ENCODE peak calls at places on chromosome 7, in nine cellular contexts. One of them, this sample, is unnamed.

GRCh38 chr7:103597606-103598005 is 151.6 kb upstream of the SLC26A5 start:
- DNase-seq in GM12892: no peak
- DNase-seq in esophagus muscularis mucosa: no peak
- DNase-seq in stomach: no peak
- DNase-seq in HepG2: no peak
- DNase-seq in Panc1: no peak
- DNase-seq in HL-60: no peak
- DNase-seq in endothelial cell of umbilical vein: peak; percentile 43
- DNase-seq in GM12878: no peak
- DNase-seq in this sample: no peak

GRCh38 chr7:46229409-46229808 is 308.3 kb upstream of the IGFBP3 start:
- DNase-seq in GM12892: no peak
- DNase-seq in esophagus muscularis mucosa: peak; percentile 74
- DNase-seq in stomach: no peak
- DNase-seq in HepG2: peak; percentile 10
- DNase-seq in Panc1: peak; percentile 43
- DNase-seq in HL-60: no peak
- DNase-seq in endothelial cell of umbilical vein: no peak
- DNase-seq in GM12878: no peak
- DNase-seq in this sample: no peak

GRCh38 chr7:30921540-30921930 is 9.9 kb downstream of the AQP1 start:
- DNase-seq in GM12892: peak; percentile 15
- DNase-seq in esophagus muscularis mucosa: no peak
- DNase-seq in stomach: no peak
- DNase-seq in HepG2: no peak
- DNase-seq in Panc1: no peak
- DNase-seq in HL-60: no peak
- DNase-seq in endothelial cell of umbilical vein: no peak
- DNase-seq in GM12878: no peak
- DNase-seq in this sample: no peak

GRCh38 chr7:16644624-16644986 is 949 bp downstream of the ANKMY2 start:
- DNase-seq in GM12892: no peak
- DNase-seq in esophagus muscularis mucosa: no peak
- DNase-seq in stomach: peak; percentile 57
- DNase-seq in HepG2: peak; percentile 9
- DNase-seq in Panc1: no peak
- DNase-seq in HL-60: peak; percentile 61
- DNase-seq in endothelial cell of umbilical vein: no peak
- DNase-seq in GM12878: no peak
- DNase-seq in this sample: peak; percentile 73

GRCh38 chr7:140260338-140260737 is 83.6 kb upstream of the KDM7A start:
- DNase-seq in GM12892: no peak
- DNase-seq in esophagus muscularis mucosa: no peak
- DNase-seq in stomach: no peak
- DNase-seq in HepG2: no peak
- DNase-seq in Panc1: no peak
- DNase-seq in HL-60: no peak
- DNase-seq in endothelial cell of umbilical vein: no peak
- DNase-seq in GM12878: no peak
- DNase-seq in this sample: no peak

GRCh38 chr7:131747625-131748024 is 191.2 kb upstream of the PODXL start:
- DNase-seq in GM12892: no peak
- DNase-seq in esophagus muscularis mucosa: no peak
- DNase-seq in stomach: no peak
- DNase-seq in HepG2: no peak
- DNase-seq in Panc1: no peak
- DNase-seq in HL-60: no peak
- DNase-seq in endothelial cell of umbilical vein: peak; percentile 4
- DNase-seq in GM12878: no peak
- DNase-seq in this sample: no peak

GRCh38 chr7:4837814-4838625 is 23.8 kb downstream of the PAPOLB start:
- DNase-seq in GM12892: no peak
- DNase-seq in esophagus muscularis mucosa: no peak
- DNase-seq in stomach: no peak
- DNase-seq in HepG2: no peak
- DNase-seq in Panc1: no peak
- DNase-seq in HL-60: no peak
- DNase-seq in endothelial cell of umbilical vein: no peak
- DNase-seq in GM12878: no peak
- DNase-seq in this sample: peak; percentile 68

GRCh38 chr7:9958461-9958860 is 1015.2 kb upstream of the PHF14 start:
- DNase-seq in GM12892: no peak
- DNase-seq in esophagus muscularis mucosa: no peak
- DNase-seq in stomach: no peak
- DNase-seq in HepG2: no peak
- DNase-seq in Panc1: no peak
- DNase-seq in HL-60: no peak
- DNase-seq in endothelial cell of umbilical vein: no peak
- DNase-seq in GM12878: no peak
- DNase-seq in this sample: no peak

GRCh38 chr7:108094933-108095710 is 35.0 kb downstream of the LAMB4 start:
- DNase-seq in GM12892: no peak
- DNase-seq in esophagus muscularis mucosa: no peak
- DNase-seq in stomach: peak; percentile 71
- DNase-seq in HepG2: peak; percentile 88
- DNase-seq in Panc1: peak; percentile 79
- DNase-seq in HL-60: no peak
- DNase-seq in endothelial cell of umbilical vein: peak; percentile 86
- DNase-seq in GM12878: no peak
- DNase-seq in this sample: no peak

GRCh38 chr7:47405921-47406765 is 175.8 kb downstream of the TNS3 start:
- DNase-seq in GM12892: no peak
- DNase-seq in esophagus muscularis mucosa: no peak
- DNase-seq in stomach: peak; percentile 93
- DNase-seq in HepG2: peak; percentile 63
- DNase-seq in Panc1: no peak
- DNase-seq in HL-60: no peak
- DNase-seq in endothelial cell of umbilical vein: peak; percentile 51
- DNase-seq in GM12878: no peak
- DNase-seq in this sample: peak; percentile 86

DNA sequence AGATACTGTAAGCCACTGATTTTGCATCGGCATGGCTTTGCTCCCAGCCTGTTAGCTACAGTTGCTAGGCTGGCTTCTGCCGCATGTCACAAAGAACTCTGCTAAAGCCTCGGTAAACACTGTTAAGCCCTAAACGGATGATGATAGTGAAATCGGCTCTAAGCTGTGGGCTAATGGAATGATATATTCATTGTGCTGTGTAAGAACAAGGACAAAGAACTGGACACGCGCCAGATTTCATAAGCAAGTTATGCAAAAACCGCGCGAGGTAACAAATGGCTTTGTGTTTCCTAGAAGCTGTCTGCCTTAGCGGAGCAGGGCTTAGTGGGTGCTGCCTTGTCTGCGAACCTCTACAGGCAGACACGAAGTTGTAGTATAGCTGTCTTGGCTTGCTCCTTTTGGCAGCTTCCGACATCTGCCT is 331.3 kb upstream of the COBL start:
- DNase-seq in GM12892: no peak
- DNase-seq in esophagus muscularis mucosa: no peak
- DNase-seq in stomach: peak; percentile 63
- DNase-seq in HepG2: peak; percentile 49
- DNase-seq in Panc1: no peak
- DNase-seq in HL-60: no peak
- DNase-seq in endothelial cell of umbilical vein: no peak
- DNase-seq in GM12878: no peak
- DNase-seq in this sample: no peak
- TF ChIP-seq POLR2AphosphoS5 in GM12892: no peak
- TF ChIP-seq POLR2AphosphoS5 in esophagus muscularis mucosa: peak; percentile 5
- TF ChIP-seq POLR2AphosphoS5 in stomach: peak; percentile 64
- TF ChIP-seq POLR2AphosphoS5 in HepG2: no peak
- TF ChIP-seq POLR2AphosphoS5 in Panc1: no peak
- TF ChIP-seq POLR2AphosphoS5 in HL-60: no peak
- TF ChIP-seq POLR2AphosphoS5 in endothelial cell of umbilical vein: no peak
- TF ChIP-seq POLR2AphosphoS5 in GM12878: no peak
- TF ChIP-seq POLR2AphosphoS5 in this sample: no peak

DNA sequence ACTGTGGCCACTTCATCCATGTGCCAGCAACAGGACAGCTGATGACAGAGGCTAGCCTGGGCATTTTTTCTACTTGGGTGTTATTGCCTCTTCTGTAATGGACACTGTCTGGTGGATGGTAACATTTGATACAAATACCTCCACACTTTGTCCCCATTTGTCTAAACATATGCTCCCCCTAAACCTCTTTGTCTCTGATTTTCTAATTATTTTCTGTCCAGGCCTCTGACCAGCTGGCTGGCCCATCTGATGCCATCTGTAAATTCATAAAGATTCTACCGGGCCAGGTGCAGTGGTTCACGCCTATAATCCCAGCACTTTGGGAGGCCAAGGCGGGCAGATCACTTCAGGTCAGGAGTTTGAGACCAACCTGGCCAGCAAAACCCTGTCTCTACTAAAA is 84.7 kb upstream of the IFRD1 start:
- DNase-seq in GM12892: no peak
- DNase-seq in esophagus muscularis mucosa: no peak
- DNase-seq in stomach: no peak
- DNase-seq in HepG2: no peak
- DNase-seq in Panc1: no peak
- DNase-seq in HL-60: no peak
- DNase-seq in endothelial cell of umbilical vein: no peak
- DNase-seq in GM12878: no peak
- DNase-seq in this sample: no peak
- TF ChIP-seq POLR2AphosphoS5 in GM12892: no peak
- TF ChIP-seq POLR2AphosphoS5 in esophagus muscularis mucosa: no peak
- TF ChIP-seq POLR2AphosphoS5 in stomach: no peak
- TF ChIP-seq POLR2AphosphoS5 in HepG2: no peak
- TF ChIP-seq POLR2AphosphoS5 in Panc1: no peak
- TF ChIP-seq POLR2AphosphoS5 in HL-60: no peak
- TF ChIP-seq POLR2AphosphoS5 in endothelial cell of umbilical vein: no peak
- TF ChIP-seq POLR2AphosphoS5 in GM12878: no peak
- TF ChIP-seq POLR2AphosphoS5 in this sample: no peak

GRCh38 chr7:148260605-148261004 is 330.0 kb upstream of the C7orf33 start:
- DNase-seq in GM12892: no peak
- DNase-seq in esophagus muscularis mucosa: no peak
- DNase-seq in stomach: no peak
- DNase-seq in HepG2: no peak
- DNase-seq in Panc1: no peak
- DNase-seq in HL-60: no peak
- DNase-seq in endothelial cell of umbilical vein: no peak
- DNase-seq in GM12878: no peak
- DNase-seq in this sample: no peak
- TF ChIP-seq POLR2AphosphoS5 in GM12892: no peak
- TF ChIP-seq POLR2AphosphoS5 in esophagus muscularis mucosa: peak; percentile 64
- TF ChIP-seq POLR2AphosphoS5 in stomach: peak; percentile 41
- TF ChIP-seq POLR2AphosphoS5 in HepG2: no peak
- TF ChIP-seq POLR2AphosphoS5 in Panc1: no peak
- TF ChIP-seq POLR2AphosphoS5 in HL-60: no peak
- TF ChIP-seq POLR2AphosphoS5 in endothelial cell of umbilical vein: no peak
- TF ChIP-seq POLR2AphosphoS5 in GM12878: no peak
- TF ChIP-seq POLR2AphosphoS5 in this sample: no peak

DNA sequence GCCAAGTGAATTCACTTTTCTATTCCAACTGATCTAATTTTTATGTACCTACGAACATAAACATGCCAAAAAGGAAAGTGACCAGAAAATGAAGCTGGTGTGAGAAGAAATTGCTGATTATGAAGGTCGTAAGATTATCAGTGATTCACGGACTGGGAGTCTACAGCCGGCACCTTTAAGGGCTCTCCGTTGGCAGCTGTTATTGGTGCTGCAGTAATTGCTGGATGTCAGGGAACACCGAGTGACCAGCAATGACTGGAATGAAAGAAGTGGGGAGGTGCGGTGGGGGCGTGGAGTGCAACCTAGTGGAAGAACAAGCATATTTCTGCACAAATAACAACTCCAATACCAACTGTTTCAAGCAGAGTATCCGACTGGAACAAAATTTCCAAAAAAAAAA is 109.8 kb upstream of the TARP start:
- DNase-seq in GM12892: no peak
- DNase-seq in esophagus muscularis mucosa: no peak
- DNase-seq in stomach: no peak
- DNase-seq in HepG2: no peak
- DNase-seq in Panc1: no peak
- DNase-seq in HL-60: no peak
- DNase-seq in endothelial cell of umbilical vein: peak; percentile 65
- DNase-seq in GM12878: no peak
- DNase-seq in this sample: no peak
- TF ChIP-seq POLR2AphosphoS5 in GM12892: no peak
- TF ChIP-seq POLR2AphosphoS5 in esophagus muscularis mucosa: no peak
- TF ChIP-seq POLR2AphosphoS5 in stomach: no peak
- TF ChIP-seq POLR2AphosphoS5 in HepG2: no peak
- TF ChIP-seq POLR2AphosphoS5 in Panc1: no peak
- TF ChIP-seq POLR2AphosphoS5 in HL-60: no peak
- TF ChIP-seq POLR2AphosphoS5 in endothelial cell of umbilical vein: no peak
- TF ChIP-seq POLR2AphosphoS5 in GM12878: no peak
- TF ChIP-seq POLR2AphosphoS5 in this sample: no peak

DNA sequence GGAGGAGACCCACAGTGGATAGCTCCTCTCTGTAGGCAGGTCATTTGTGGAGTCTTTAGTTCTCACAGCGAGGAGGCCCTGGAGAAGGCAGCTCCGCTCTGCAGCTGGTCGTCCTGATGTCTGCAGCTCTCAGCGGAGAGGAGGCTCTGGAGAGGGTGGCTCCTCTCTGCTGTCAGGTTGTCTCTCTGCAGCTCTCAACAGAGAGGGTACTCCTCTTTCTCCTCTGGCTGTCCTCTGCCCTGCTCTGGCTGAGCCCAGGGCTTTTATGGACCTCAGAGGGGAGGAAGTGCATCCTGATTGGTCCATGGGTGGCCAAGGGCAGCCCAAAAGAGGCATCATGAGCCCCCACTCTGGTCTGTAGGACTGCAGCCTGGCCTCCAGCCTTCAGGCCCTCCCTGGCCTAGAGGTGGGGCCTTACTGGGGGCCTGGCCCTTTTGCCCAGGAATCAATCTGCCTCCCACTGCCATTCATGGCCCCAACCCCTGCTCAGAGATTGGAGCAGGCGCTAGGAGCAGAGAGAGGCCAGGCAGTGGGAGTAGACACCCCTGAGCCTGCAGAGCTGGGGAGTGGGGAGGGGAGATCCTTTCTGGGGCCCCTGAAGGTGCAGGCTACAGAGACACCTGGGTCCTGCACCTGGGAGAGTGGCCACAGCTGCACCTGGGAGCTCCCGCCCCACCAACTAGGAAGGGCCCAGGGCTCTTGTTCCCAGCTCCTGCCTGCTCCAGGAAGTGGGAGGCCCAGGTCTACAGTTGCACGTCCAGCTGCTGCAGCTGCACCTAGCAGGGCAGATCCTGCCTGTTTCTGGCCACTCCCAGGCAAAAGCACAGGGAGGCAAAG is 6.6 kb upstream of the DYNC2I1 start:
- DNase-seq in GM12892: no peak
- DNase-seq in esophagus muscularis mucosa: no peak
- DNase-seq in stomach: peak; percentile 69
- DNase-seq in HepG2: peak; percentile 75
- DNase-seq in Panc1: no peak
- DNase-seq in HL-60: no peak
- DNase-seq in endothelial cell of umbilical vein: no peak
- DNase-seq in GM12878: no peak
- DNase-seq in this sample: no peak
- TF ChIP-seq POLR2AphosphoS5 in GM12892: no peak
- TF ChIP-seq POLR2AphosphoS5 in esophagus muscularis mucosa: no peak
- TF ChIP-seq POLR2AphosphoS5 in stomach: peak; percentile 25
- TF ChIP-seq POLR2AphosphoS5 in HepG2: peak; percentile 92
- TF ChIP-seq POLR2AphosphoS5 in Panc1: no peak
- TF ChIP-seq POLR2AphosphoS5 in HL-60: no peak
- TF ChIP-seq POLR2AphosphoS5 in endothelial cell of umbilical vein: no peak
- TF ChIP-seq POLR2AphosphoS5 in GM12878: no peak
- TF ChIP-seq POLR2AphosphoS5 in this sample: no peak

GRCh38 chr7:36037121-36037662 is 115.9 kb upstream of the EEPD1 start:
- DNase-seq in GM12892: no peak
- DNase-seq in esophagus muscularis mucosa: no peak
- DNase-seq in stomach: peak; percentile 77
- DNase-seq in HepG2: no peak
- DNase-seq in Panc1: no peak
- DNase-seq in HL-60: no peak
- DNase-seq in endothelial cell of umbilical vein: peak; percentile 98
- DNase-seq in GM12878: no peak
- DNase-seq in this sample: no peak
- TF ChIP-seq POLR2AphosphoS5 in GM12892: no peak
- TF ChIP-seq POLR2AphosphoS5 in esophagus muscularis mucosa: peak; percentile 32
- TF ChIP-seq POLR2AphosphoS5 in stomach: peak; percentile 71
- TF ChIP-seq POLR2AphosphoS5 in HepG2: no peak
- TF ChIP-seq POLR2AphosphoS5 in Panc1: peak; percentile 83
- TF ChIP-seq POLR2AphosphoS5 in HL-60: no peak
- TF ChIP-seq POLR2AphosphoS5 in endothelial cell of umbilical vein: peak; percentile 77
- TF ChIP-seq POLR2AphosphoS5 in GM12878: no peak
- TF ChIP-seq POLR2AphosphoS5 in this sample: no peak

GRCh38 chr7:151642746-151643145 is 123.1 kb upstream of the RHEB start:
- DNase-seq in GM12892: no peak
- DNase-seq in esophagus muscularis mucosa: no peak
- DNase-seq in stomach: no peak
- DNase-seq in HepG2: no peak
- DNase-seq in Panc1: no peak
- DNase-seq in HL-60: no peak
- DNase-seq in endothelial cell of umbilical vein: no peak
- DNase-seq in GM12878: no peak
- DNase-seq in this sample: no peak
- TF ChIP-seq POLR2AphosphoS5 in GM12892: no peak
- TF ChIP-seq POLR2AphosphoS5 in esophagus muscularis mucosa: no peak
- TF ChIP-seq POLR2AphosphoS5 in stomach: no peak
- TF ChIP-seq POLR2AphosphoS5 in HepG2: no peak
- TF ChIP-seq POLR2AphosphoS5 in Panc1: no peak
- TF ChIP-seq POLR2AphosphoS5 in HL-60: no peak
- TF ChIP-seq POLR2AphosphoS5 in endothelial cell of umbilical vein: no peak
- TF ChIP-seq POLR2AphosphoS5 in GM12878: no peak
- TF ChIP-seq POLR2AphosphoS5 in this sample: no peak

This sample was measured in upper lobe of left lung.